ENCODE peak calls at places on chromosome 5, in six cellular contexts. R, K, G, Z, A and J are unnamed samples.

GRCh38 chr5:5342784-5343183 is 79.7 kb upstream of the ICE1 start:
- DNase-seq in G (peak; percentile 13), A (no peak), R (no peak), K (no peak), Z (no peak), J (peak; percentile 51)

GRCh38 chr5:147169399-147169798 is 65.4 kb upstream of the STK32A start:
- DNase-seq in A (no peak), K (no peak), Z (no peak), G (peak; percentile 46), R (peak; percentile 24), J (peak; percentile 9)

GRCh38 chr5:83354958-83355357 is 116.6 kb upstream of the VCAN start:
- DNase-seq in G (no peak), Z (no peak), K (no peak), R (no peak), A (no peak), J (no peak)

GRCh38 chr5:159510282-159510681 is 180.0 kb upstream of the IL12B start:
- DNase-seq in R (peak; percentile 20), G (peak; percentile 85), A (peak; percentile 31), K (no peak), Z (peak; percentile 20), J (peak; percentile 59)

GRCh38 chr5:57402348-57402747 is 80.3 kb downstream of the ACTBL2 start:
- DNase-seq in R (no peak), K (no peak), G (no peak), A (no peak), Z (no peak), J (no peak)

GRCh38 chr5:143352691-143353090 is 50.8 kb downstream of the NR3C1 start:
- DNase-seq in Z (no peak), G (no peak), A (no peak), R (no peak), K (no peak), J (no peak)

GRCh38 chr5:68225188-68225910 is 9.8 kb downstream of the PIK3R1 start:
- DNase-seq in R (peak; percentile 65), Z (peak; percentile 64), K (no peak), A (peak; percentile 69), G (peak; percentile 87), J (peak; percentile 96)

GRCh38 chr5:140855772-140856674 is at the start of gene PCDHA10:
- DNase-seq in A (no peak), R (no peak), K (no peak), Z (no peak), G (no peak), J (no peak)

GRCh38 chr5:73774924-73775323 is 148.9 kb downstream of the ARHGEF28 start:
- DNase-seq in R (no peak), G (no peak), K (no peak), Z (no peak), A (no peak), J (no peak)

GRCh38 chr5:40238066-40238745 is 441.5 kb upstream of the PTGER4 start:
- DNase-seq in Z (no peak), K (no peak), A (no peak), R (no peak), G (no peak), J (no peak)

GRCh38 chr5:56585973-56586740 is 229.2 kb upstream of the MAP3K1 start:
- DNase-seq in Z (no peak), G (peak; percentile 10), A (no peak), R (peak; percentile 20), K (no peak), J (no peak)

GRCh38 chr5:33267741-33268140 is 173.0 kb upstream of the TARS1 start:
- DNase-seq in A (no peak), K (no peak), R (no peak), Z (no peak), G (no peak), J (no peak)

GRCh38 chr5:135493406-135494180 is 41.4 kb upstream of the TIFAB start:
- DNase-seq in K (no peak), R (no peak), G (peak; percentile 92), A (no peak), Z (peak; percentile 54), J (peak; percentile 96)

GRCh38 chr5:132274050-132274869 is 16.8 kb downstream of the PDLIM4 start:
- DNase-seq in A (peak; percentile 65), R (no peak), G (no peak), K (no peak), Z (no peak), J (peak; percentile 24)

GRCh38 chr5:114018178-114018577 is 343.7 kb upstream of the KCNN2 start:
- DNase-seq in Z (no peak), R (no peak), K (no peak), G (peak; percentile 1), A (no peak), J (no peak)

GRCh38 chr5:58505502-58505901 is 14.3 kb downstream of the GAPT start:
- DNase-seq in G (no peak), K (no peak), Z (no peak), R (no peak), A (no peak), J (no peak)

GRCh38 chr5:1343931-1344901 is 683 bp downstream of the CLPTM1L start:
- DNase-seq in R (no peak), K (no peak), A (no peak), Z (no peak), G (peak; percentile 12), J (peak; percentile 24)

GRCh38 chr5:1522601-1523479 is 920 bp downstream of the LPCAT1 start:
- DNase-seq in K (no peak), R (peak; percentile 33), A (peak; percentile 7), Z (no peak), G (no peak), J (peak; percentile 22)

GRCh38 chr5:180330810-180331646 is 22.1 kb downstream of the GFPT2 start:
- DNase-seq in Z (peak; percentile 42), G (peak; percentile 99), R (peak; percentile 79), A (peak; percentile 41), K (no peak), J (peak; percentile 56)

GRCh38 chr5:56763711-56764466 is 51.5 kb upstream of the MAP3K1 start:
- DNase-seq in Z (peak; percentile 64), K (no peak), G (peak; percentile 65), R (peak; percentile 19), A (peak; percentile 25), J (peak; percentile 30)

GRCh38 chr5:169777112-169777511 is 140.0 kb downstream of the DOCK2 start:
- DNase-seq in Z (no peak), G (no peak), K (no peak), A (no peak), R (no peak), J (no peak)

DNA sequence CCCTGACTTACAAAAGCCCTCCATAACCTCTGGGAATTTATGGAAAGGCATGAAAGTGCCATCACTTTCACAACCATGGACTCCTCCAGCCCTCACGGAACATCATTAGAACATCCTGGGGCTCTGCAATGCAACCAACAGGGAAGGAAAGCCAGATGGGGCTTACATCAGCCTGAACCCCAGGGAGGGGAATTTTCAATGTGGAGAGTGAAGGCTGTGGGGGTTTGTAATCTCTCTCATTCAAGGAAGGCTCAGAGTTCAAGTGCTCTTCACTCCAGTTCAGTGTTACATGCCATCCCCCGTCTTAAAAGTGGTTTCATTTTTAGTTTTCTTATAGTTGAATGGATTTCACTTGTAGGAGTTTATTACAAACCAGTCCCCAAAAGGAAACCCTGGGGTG is 5.7 kb downstream of the SPRY4 start:
- DNase-seq in G (no peak), K (no peak), Z (no peak), A (no peak), R (no peak), J (no peak)
- H3K4me3 ChIP-seq in G (peak overlapping the region; percentile 6), K (no peak overlapping the region), Z (peak overlapping the region; percentile 53), A (no peak overlapping the region), R (no peak overlapping the region), J (no peak overlapping the region)

GRCh38 chr5:115169392-115170127 is at the start of gene TRIM36:
- DNase-seq in A (peak; percentile 96), K (peak; percentile 92), G (peak; percentile 79), R (peak; percentile 96), Z (peak; percentile 88), J (peak; percentile 95)
- TF ChIP-seq CTCF in A (no peak), K (no peak), G (peak; percentile 26), R (no peak), Z (no peak), J (peak; percentile 19)

DNA sequence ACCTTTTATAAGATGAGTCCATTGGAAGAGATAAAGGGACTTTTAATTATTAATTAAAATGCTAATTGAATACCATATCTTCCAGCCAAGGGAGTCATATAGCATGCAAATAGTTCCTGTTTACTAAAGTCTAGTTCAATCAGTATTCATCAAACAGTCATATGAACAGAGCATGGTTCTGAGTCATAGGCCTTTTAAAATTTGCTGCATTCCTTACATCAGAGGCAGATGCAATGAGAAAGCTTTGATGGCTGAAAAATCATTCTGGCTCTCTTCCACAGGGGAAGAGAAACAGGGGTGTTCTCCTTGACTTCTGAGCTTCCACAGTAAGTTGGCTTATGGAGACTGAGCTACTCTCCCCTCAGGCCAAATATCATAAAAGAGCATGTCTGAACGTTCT is 32.6 kb upstream of the ZCCHC9 start:
- DNase-seq in A (no peak), G (peak; percentile 88), Z (no peak), K (no peak), R (no peak), J (peak; percentile 83)
- H3K4me3 ChIP-seq in A (no peak overlapping the region), G (no peak overlapping the region), Z (no peak overlapping the region), K (no peak overlapping the region), R (no peak overlapping the region), J (no peak overlapping the region)

GRCh38 chr5:43154424-43154823 is 33.7 kb downstream of the ZNF131 start:
- DNase-seq in K (no peak), R (no peak), A (no peak), G (no peak), Z (no peak), J (no peak)

GRCh38 chr5:43156388-43156787 is 35.6 kb upstream of the NIM1K start:
- DNase-seq in K (no peak), A (no peak), R (no peak), G (peak; percentile 61), Z (no peak), J (no peak)

GRCh38 chr5:43152946-43153345 is 32.2 kb downstream of the ZNF131 start:
- DNase-seq in A (no peak), R (no peak), G (peak; percentile 76), Z (no peak), K (no peak), J (no peak)

GRCh38 chr5:43157068-43157467 is 35.0 kb upstream of the NIM1K start:
- DNase-seq in A (no peak), Z (no peak), R (no peak), G (no peak), K (no peak), J (no peak)

DNA sequence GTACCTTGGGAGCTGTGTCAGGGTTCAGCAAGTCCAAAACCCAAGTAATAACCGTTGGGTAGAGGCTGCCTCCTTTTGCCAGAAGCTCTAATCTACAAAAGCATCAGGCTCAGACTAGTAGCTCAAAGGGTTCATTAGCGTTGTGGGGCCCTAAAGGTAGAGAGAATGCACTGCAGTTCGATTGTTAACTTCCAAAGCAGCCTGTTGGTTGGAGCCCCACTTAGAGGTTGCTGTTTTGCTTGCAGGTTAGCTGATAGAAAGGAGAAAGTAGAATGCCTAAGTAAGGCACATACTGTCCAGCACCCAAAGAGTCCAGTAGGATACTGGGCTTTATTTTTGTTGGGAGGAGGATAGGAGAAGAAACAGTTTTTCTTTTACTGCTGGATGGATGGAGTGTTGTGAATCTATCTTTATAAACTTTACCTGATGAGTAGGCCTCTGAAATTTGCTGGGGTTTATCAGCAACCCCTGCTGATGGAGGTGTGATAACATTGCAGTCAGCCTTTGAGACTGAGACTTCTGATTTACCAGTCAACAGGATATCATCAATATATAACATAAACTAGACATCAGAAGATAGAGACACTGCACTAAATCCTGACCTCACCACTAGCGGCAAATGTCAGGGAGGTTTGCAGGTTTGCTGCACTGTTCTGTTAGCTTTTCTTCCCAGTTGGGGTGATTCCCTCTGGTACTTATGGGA is 34.8 kb downstream of the ZNF131 start:
- DNase-seq in Z (no peak), R (no peak), G (no peak), A (no peak), K (no peak), J (no peak)
- TF ChIP-seq CTCF in Z (no peak), R (no peak), G (no peak), A (no peak), K (no peak), J (no peak)